ENCODE peak calls at places on chromosomes 16 and 17, in five cellular contexts. One of them, this sample, is unnamed.

GRCh38 chr17:48310748-48311213 is 119.2 kb downstream of the SKAP1 start:
- DNase-seq in LHCN-M2: no peak
- DNase-seq in NCI-H1417: peak
- DNase-seq in stimulated activated CD4-positive, alpha-beta T cell treated with anti-CD3 and anti-CD28 coated beads, TNF-alpha, amount 100 ng/mL, for 1 hour: no peak
- DNase-seq in non-pigmented ciliary epithelial cell: no peak
- DNase-seq in this sample: peak

GRCh38 chr17:4566785-4567184 is 6.4 kb upstream of the GGT6 start:
- DNase-seq in non-pigmented ciliary epithelial cell: no peak
- DNase-seq in NCI-H1417: peak
- DNase-seq in LHCN-M2: peak
- DNase-seq in stimulated activated CD4-positive, alpha-beta T cell treated with anti-CD3 and anti-CD28 coated beads, TNF-alpha, amount 100 ng/mL, for 1 hour: no peak
- DNase-seq in this sample: peak

GRCh38 chr17:61400058-61400785 is 579 bp downstream of the TBX2 start:
- DNase-seq in LHCN-M2: peak
- DNase-seq in stimulated activated CD4-positive, alpha-beta T cell treated with anti-CD3 and anti-CD28 coated beads, TNF-alpha, amount 100 ng/mL, for 1 hour: no peak
- DNase-seq in NCI-H1417: peak
- DNase-seq in non-pigmented ciliary epithelial cell: no peak
- DNase-seq in this sample: peak

GRCh38 chr16:4319454-4319853 is 3.6 kb downstream of the GLIS2 start:
- DNase-seq in stimulated activated CD4-positive, alpha-beta T cell treated with anti-CD3 and anti-CD28 coated beads, TNF-alpha, amount 100 ng/mL, for 1 hour: no peak
- DNase-seq in LHCN-M2: no peak
- DNase-seq in non-pigmented ciliary epithelial cell: no peak
- DNase-seq in NCI-H1417: no peak
- DNase-seq in this sample: no peak

GRCh38 chr16:49952386-49952785 is 72.6 kb upstream of the CNEP1R1 start:
- DNase-seq in non-pigmented ciliary epithelial cell: no peak
- DNase-seq in stimulated activated CD4-positive, alpha-beta T cell treated with anti-CD3 and anti-CD28 coated beads, TNF-alpha, amount 100 ng/mL, for 1 hour: no peak
- DNase-seq in NCI-H1417: no peak
- DNase-seq in LHCN-M2: peak
- DNase-seq in this sample: no peak

GRCh38 chr17:81120695-81121621 is 44.3 kb upstream of the PVALEF start:
- DNase-seq in NCI-H1417: no peak
- DNase-seq in non-pigmented ciliary epithelial cell: no peak
- DNase-seq in LHCN-M2: no peak
- DNase-seq in stimulated activated CD4-positive, alpha-beta T cell treated with anti-CD3 and anti-CD28 coated beads, TNF-alpha, amount 100 ng/mL, for 1 hour: no peak
- DNase-seq in this sample: no peak

GRCh38 chr17:71922439-71922838 is 198.4 kb upstream of the SOX9 start:
- DNase-seq in stimulated activated CD4-positive, alpha-beta T cell treated with anti-CD3 and anti-CD28 coated beads, TNF-alpha, amount 100 ng/mL, for 1 hour: no peak
- DNase-seq in LHCN-M2: peak
- DNase-seq in NCI-H1417: no peak
- DNase-seq in non-pigmented ciliary epithelial cell: peak
- DNase-seq in this sample: no peak

GRCh38 chr17:50348522-50349240 is 2.8 kb downstream of the XYLT2 start:
- DNase-seq in LHCN-M2: peak
- DNase-seq in NCI-H1417: no peak
- DNase-seq in non-pigmented ciliary epithelial cell: no peak
- DNase-seq in stimulated activated CD4-positive, alpha-beta T cell treated with anti-CD3 and anti-CD28 coated beads, TNF-alpha, amount 100 ng/mL, for 1 hour: no peak
- DNase-seq in this sample: peak

GRCh38 chr17:49101054-49101534 is 31.5 kb upstream of the B4GALNT2 start:
- DNase-seq in non-pigmented ciliary epithelial cell: peak
- DNase-seq in NCI-H1417: peak
- DNase-seq in stimulated activated CD4-positive, alpha-beta T cell treated with anti-CD3 and anti-CD28 coated beads, TNF-alpha, amount 100 ng/mL, for 1 hour: no peak
- DNase-seq in LHCN-M2: no peak
- DNase-seq in this sample: no peak

GRCh38 chr17:75748706-75749105 is 16.3 kb downstream of the GALK1 start:
- DNase-seq in LHCN-M2: no peak
- DNase-seq in NCI-H1417: no peak
- DNase-seq in non-pigmented ciliary epithelial cell: no peak
- DNase-seq in stimulated activated CD4-positive, alpha-beta T cell treated with anti-CD3 and anti-CD28 coated beads, TNF-alpha, amount 100 ng/mL, for 1 hour: no peak
- DNase-seq in this sample: no peak

GRCh38 chr16:12639044-12639443 is 164.6 kb downstream of the CPPED1 start:
- DNase-seq in stimulated activated CD4-positive, alpha-beta T cell treated with anti-CD3 and anti-CD28 coated beads, TNF-alpha, amount 100 ng/mL, for 1 hour: no peak
- DNase-seq in LHCN-M2: peak
- DNase-seq in non-pigmented ciliary epithelial cell: peak
- DNase-seq in NCI-H1417: no peak
- DNase-seq in this sample: no peak

GRCh38 chr16:56988161-56988947 is 1.0 kb upstream of the NLRC5 start:
- DNase-seq in NCI-H1417: no peak
- DNase-seq in stimulated activated CD4-positive, alpha-beta T cell treated with anti-CD3 and anti-CD28 coated beads, TNF-alpha, amount 100 ng/mL, for 1 hour: no peak
- DNase-seq in LHCN-M2: no peak
- DNase-seq in non-pigmented ciliary epithelial cell: no peak
- DNase-seq in this sample: no peak

GRCh38 chr16:53159781-53160436 is 105.1 kb downstream of the CHD9 start:
- DNase-seq in stimulated activated CD4-positive, alpha-beta T cell treated with anti-CD3 and anti-CD28 coated beads, TNF-alpha, amount 100 ng/mL, for 1 hour: no peak
- DNase-seq in NCI-H1417: peak
- DNase-seq in LHCN-M2: peak
- DNase-seq in non-pigmented ciliary epithelial cell: no peak
- DNase-seq in this sample: no peak

GRCh38 chr17:15412606-15413005 is 54.8 kb downstream of the CDRT4 start:
- DNase-seq in NCI-H1417: no peak
- DNase-seq in LHCN-M2: peak
- DNase-seq in stimulated activated CD4-positive, alpha-beta T cell treated with anti-CD3 and anti-CD28 coated beads, TNF-alpha, amount 100 ng/mL, for 1 hour: no peak
- DNase-seq in non-pigmented ciliary epithelial cell: no peak
- DNase-seq in this sample: no peak

GRCh38 chr16:30628628-30629342 is 18.6 kb upstream of the ZNF689 start:
- DNase-seq in non-pigmented ciliary epithelial cell: no peak
- DNase-seq in LHCN-M2: peak
- DNase-seq in stimulated activated CD4-positive, alpha-beta T cell treated with anti-CD3 and anti-CD28 coated beads, TNF-alpha, amount 100 ng/mL, for 1 hour: peak
- DNase-seq in NCI-H1417: peak
- DNase-seq in this sample: peak

GRCh38 chr17:41329279-41329925 is 13.9 kb upstream of the KRTAP17-1 start:
- DNase-seq in LHCN-M2: peak
- DNase-seq in non-pigmented ciliary epithelial cell: peak
- DNase-seq in NCI-H1417: peak
- DNase-seq in stimulated activated CD4-positive, alpha-beta T cell treated with anti-CD3 and anti-CD28 coated beads, TNF-alpha, amount 100 ng/mL, for 1 hour: no peak
- DNase-seq in this sample: peak

GRCh38 chr17:68972119-68972704 is 17.0 kb upstream of the ABCA8 start:
- DNase-seq in stimulated activated CD4-positive, alpha-beta T cell treated with anti-CD3 and anti-CD28 coated beads, TNF-alpha, amount 100 ng/mL, for 1 hour: no peak
- DNase-seq in LHCN-M2: peak
- DNase-seq in non-pigmented ciliary epithelial cell: peak
- DNase-seq in NCI-H1417: peak
- DNase-seq in this sample: no peak

GRCh38 chr16:30603945-30604315 is 6.3 kb downstream of the ZNF689 start:
- DNase-seq in NCI-H1417: no peak
- DNase-seq in non-pigmented ciliary epithelial cell: no peak
- DNase-seq in LHCN-M2: no peak
- DNase-seq in stimulated activated CD4-positive, alpha-beta T cell treated with anti-CD3 and anti-CD28 coated beads, TNF-alpha, amount 100 ng/mL, for 1 hour: no peak
- DNase-seq in this sample: no peak

GRCh38 chr17:69773081-69773480 is 301.9 kb upstream of the KCNJ16 start:
- DNase-seq in LHCN-M2: no peak
- DNase-seq in non-pigmented ciliary epithelial cell: no peak
- DNase-seq in NCI-H1417: peak
- DNase-seq in stimulated activated CD4-positive, alpha-beta T cell treated with anti-CD3 and anti-CD28 coated beads, TNF-alpha, amount 100 ng/mL, for 1 hour: no peak
- DNase-seq in this sample: no peak

GRCh38 chr17:65230040-65230439 is 92.9 kb downstream of the RGS9 start:
- DNase-seq in NCI-H1417: no peak
- DNase-seq in non-pigmented ciliary epithelial cell: no peak
- DNase-seq in stimulated activated CD4-positive, alpha-beta T cell treated with anti-CD3 and anti-CD28 coated beads, TNF-alpha, amount 100 ng/mL, for 1 hour: no peak
- DNase-seq in LHCN-M2: peak
- DNase-seq in this sample: no peak

GRCh38 chr17:17810374-17811248 is 26.2 kb downstream of the SREBF1 start:
- DNase-seq in non-pigmented ciliary epithelial cell: no peak
- DNase-seq in stimulated activated CD4-positive, alpha-beta T cell treated with anti-CD3 and anti-CD28 coated beads, TNF-alpha, amount 100 ng/mL, for 1 hour: no peak
- DNase-seq in NCI-H1417: no peak
- DNase-seq in LHCN-M2: no peak
- DNase-seq in this sample: peak

GRCh38 chr17:6639651-6640535 is 618 bp downstream of the KIAA0753 start:
- DNase-seq in non-pigmented ciliary epithelial cell: no peak
- DNase-seq in stimulated activated CD4-positive, alpha-beta T cell treated with anti-CD3 and anti-CD28 coated beads, TNF-alpha, amount 100 ng/mL, for 1 hour: no peak
- DNase-seq in LHCN-M2: peak
- DNase-seq in NCI-H1417: peak
- DNase-seq in this sample: peak